ENCODE peak calls at places on chromosomes 16 and 17, in seven cellular contexts. One of them, this sample, is unnamed.

GRCh38 chr17:61409301-61410099 is 9.9 kb downstream of the TBX2 start:
- DNase-seq in NB4: peak
- DNase-seq in mucosa of descending colon: peak
- DNase-seq in stomach: peak
- DNase-seq in astrocyte of the spinal cord: no peak
- DNase-seq in GM12865: peak
- DNase-seq in B cell: peak
- DNase-seq in this sample: peak

GRCh38 chr16:1061769-1062505 is 10.6 kb upstream of the SSTR5 start:
- DNase-seq in NB4: no peak
- DNase-seq in mucosa of descending colon: no peak
- DNase-seq in stomach: no peak
- DNase-seq in astrocyte of the spinal cord: no peak
- DNase-seq in GM12865: no peak
- DNase-seq in B cell: no peak
- DNase-seq in this sample: no peak

GRCh38 chr17:75720656-75721462 is at the start of gene ITGB4:
- DNase-seq in NB4: peak
- DNase-seq in mucosa of descending colon: peak
- DNase-seq in stomach: peak
- DNase-seq in astrocyte of the spinal cord: no peak
- DNase-seq in GM12865: peak
- DNase-seq in B cell: peak
- DNase-seq in this sample: peak

GRCh38 chr16:5903797-5904196 is 806.2 kb upstream of the EEF2KMT start:
- DNase-seq in NB4: no peak
- DNase-seq in mucosa of descending colon: no peak
- DNase-seq in stomach: no peak
- DNase-seq in astrocyte of the spinal cord: no peak
- DNase-seq in GM12865: no peak
- DNase-seq in B cell: no peak
- DNase-seq in this sample: no peak

GRCh38 chr17:41302981-41303380 is 330 bp upstream of the KRTAP29-1 start:
- DNase-seq in NB4: no peak
- DNase-seq in mucosa of descending colon: no peak
- DNase-seq in stomach: no peak
- DNase-seq in astrocyte of the spinal cord: no peak
- DNase-seq in GM12865: no peak
- DNase-seq in B cell: no peak
- DNase-seq in this sample: no peak

GRCh38 chr17:28622186-28622585 is 8.2 kb upstream of the RSKR start:
- DNase-seq in NB4: no peak
- DNase-seq in mucosa of descending colon: no peak
- DNase-seq in stomach: no peak
- DNase-seq in astrocyte of the spinal cord: no peak
- DNase-seq in GM12865: no peak
- DNase-seq in B cell: no peak
- DNase-seq in this sample: no peak

GRCh38 chr16:57048095-57048494 is 44.3 kb upstream of the CPNE2 start:
- DNase-seq in NB4: no peak
- DNase-seq in mucosa of descending colon: no peak
- DNase-seq in stomach: no peak
- DNase-seq in astrocyte of the spinal cord: no peak
- DNase-seq in GM12865: peak
- DNase-seq in B cell: no peak
- DNase-seq in this sample: no peak

GRCh38 chr16:25729188-25729587 is 37.4 kb downstream of the HS3ST4 start:
- DNase-seq in NB4: peak
- DNase-seq in mucosa of descending colon: no peak
- DNase-seq in stomach: no peak
- DNase-seq in astrocyte of the spinal cord: no peak
- DNase-seq in GM12865: no peak
- DNase-seq in B cell: no peak
- DNase-seq in this sample: no peak

GRCh38 chr17:79361221-79361734 is 249.6 kb downstream of the RBFOX3 start:
- DNase-seq in NB4: no peak
- DNase-seq in mucosa of descending colon: no peak
- DNase-seq in stomach: no peak
- DNase-seq in astrocyte of the spinal cord: no peak
- DNase-seq in GM12865: no peak
- DNase-seq in B cell: no peak
- DNase-seq in this sample: no peak

GRCh38 chr16:28823291-28823718 is 506 bp downstream of the ATXN2L start:
- DNase-seq in NB4: no peak
- DNase-seq in mucosa of descending colon: no peak
- DNase-seq in stomach: no peak
- DNase-seq in astrocyte of the spinal cord: no peak
- DNase-seq in GM12865: no peak
- DNase-seq in B cell: no peak
- DNase-seq in this sample: no peak

GRCh38 chr17:29125651-29126050 is 54.5 kb downstream of the MYO18A start:
- DNase-seq in NB4: no peak
- DNase-seq in mucosa of descending colon: no peak
- DNase-seq in stomach: no peak
- DNase-seq in astrocyte of the spinal cord: no peak
- DNase-seq in GM12865: no peak
- DNase-seq in B cell: no peak
- DNase-seq in this sample: no peak

GRCh38 chr16:87407511-87408112 is 15.5 kb downstream of the MAP1LC3B start:
- DNase-seq in NB4: peak
- DNase-seq in mucosa of descending colon: peak
- DNase-seq in stomach: peak
- DNase-seq in astrocyte of the spinal cord: peak
- DNase-seq in GM12865: peak
- DNase-seq in B cell: peak
- DNase-seq in this sample: no peak

GRCh38 chr16:56980792-56981724 is 8.3 kb upstream of the NLRC5 start:
- DNase-seq in NB4: peak
- DNase-seq in mucosa of descending colon: no peak
- DNase-seq in stomach: no peak
- DNase-seq in astrocyte of the spinal cord: no peak
- DNase-seq in GM12865: peak
- DNase-seq in B cell: no peak
- DNase-seq in this sample: no peak

GRCh38 chr17:46772013-46772878 is 46.2 kb downstream of the WNT3 start:
- DNase-seq in NB4: peak
- DNase-seq in mucosa of descending colon: peak
- DNase-seq in stomach: peak
- DNase-seq in astrocyte of the spinal cord: no peak
- DNase-seq in GM12865: no peak
- DNase-seq in B cell: peak
- DNase-seq in this sample: peak

GRCh38 chr17:21288581-21289017 is 4.1 kb downstream of the MAP2K3 start:
- DNase-seq in NB4: peak
- DNase-seq in mucosa of descending colon: no peak
- DNase-seq in stomach: no peak
- DNase-seq in astrocyte of the spinal cord: no peak
- DNase-seq in GM12865: peak
- DNase-seq in B cell: no peak
- DNase-seq in this sample: peak

GRCh38 chr17:82923366-82924113 is 83.7 kb upstream of the ZNF750 start:
- DNase-seq in NB4: peak
- DNase-seq in mucosa of descending colon: no peak
- DNase-seq in stomach: no peak
- DNase-seq in astrocyte of the spinal cord: no peak
- DNase-seq in GM12865: no peak
- DNase-seq in B cell: no peak
- DNase-seq in this sample: no peak

GRCh38 chr17:19270951-19271611 is 33.9 kb downstream of the EPN2 start:
- DNase-seq in NB4: no peak
- DNase-seq in mucosa of descending colon: no peak
- DNase-seq in stomach: no peak
- DNase-seq in astrocyte of the spinal cord: no peak
- DNase-seq in GM12865: peak
- DNase-seq in B cell: peak
- DNase-seq in this sample: peak

GRCh38 chr17:77974396-77974795 is 15.9 kb downstream of the TNRC6C start:
- DNase-seq in NB4: no peak
- DNase-seq in mucosa of descending colon: no peak
- DNase-seq in stomach: no peak
- DNase-seq in astrocyte of the spinal cord: no peak
- DNase-seq in GM12865: no peak
- DNase-seq in B cell: no peak
- DNase-seq in this sample: no peak

GRCh38 chr17:72492941-72493340 is 372.1 kb downstream of the SOX9 start:
- DNase-seq in NB4: no peak
- DNase-seq in mucosa of descending colon: no peak
- DNase-seq in stomach: no peak
- DNase-seq in astrocyte of the spinal cord: no peak
- DNase-seq in GM12865: no peak
- DNase-seq in B cell: no peak
- DNase-seq in this sample: no peak
- TF ChIP-seq CTCF in NB4: no peak
- TF ChIP-seq CTCF in mucosa of descending colon: no peak
- TF ChIP-seq CTCF in stomach: no peak
- TF ChIP-seq CTCF in astrocyte of the spinal cord: no peak
- TF ChIP-seq CTCF in GM12865: no peak
- TF ChIP-seq CTCF in B cell: no peak
- TF ChIP-seq CTCF in this sample: no peak

GRCh38 chr16:50448981-50449380 is 80.2 kb upstream of the BRD7 start:
- DNase-seq in NB4: no peak
- DNase-seq in mucosa of descending colon: no peak
- DNase-seq in stomach: no peak
- DNase-seq in astrocyte of the spinal cord: no peak
- DNase-seq in GM12865: no peak
- DNase-seq in B cell: no peak
- DNase-seq in this sample: no peak

GRCh38 chr16:50449800-50450199 is 81.0 kb upstream of the BRD7 start:
- DNase-seq in NB4: no peak
- DNase-seq in mucosa of descending colon: no peak
- DNase-seq in stomach: no peak
- DNase-seq in astrocyte of the spinal cord: no peak
- DNase-seq in GM12865: no peak
- DNase-seq in B cell: no peak
- DNase-seq in this sample: no peak

GRCh38 chr16:50446861-50447260 is 78.1 kb upstream of the BRD7 start:
- DNase-seq in NB4: no peak
- DNase-seq in mucosa of descending colon: no peak
- DNase-seq in stomach: no peak
- DNase-seq in astrocyte of the spinal cord: no peak
- DNase-seq in GM12865: no peak
- DNase-seq in B cell: no peak
- DNase-seq in this sample: no peak

GRCh38 chr16:50450957-50451356 is 82.2 kb upstream of the BRD7 start:
- DNase-seq in NB4: no peak
- DNase-seq in mucosa of descending colon: no peak
- DNase-seq in stomach: no peak
- DNase-seq in astrocyte of the spinal cord: no peak
- DNase-seq in GM12865: no peak
- DNase-seq in B cell: no peak
- DNase-seq in this sample: no peak

GRCh38 chr16:50448522-50448921 is 79.7 kb upstream of the BRD7 start:
- DNase-seq in NB4: peak
- DNase-seq in mucosa of descending colon: no peak
- DNase-seq in stomach: no peak
- DNase-seq in astrocyte of the spinal cord: no peak
- DNase-seq in GM12865: no peak
- DNase-seq in B cell: no peak
- DNase-seq in this sample: no peak
- TF ChIP-seq CTCF in NB4: no peak
- TF ChIP-seq CTCF in mucosa of descending colon: no peak
- TF ChIP-seq CTCF in stomach: no peak
- TF ChIP-seq CTCF in astrocyte of the spinal cord: peak
- TF ChIP-seq CTCF in GM12865: no peak
- TF ChIP-seq CTCF in B cell: no peak
- TF ChIP-seq CTCF in this sample: no peak

GRCh38 chr16:48831081-48831722 is 221.2 kb upstream of the N4BP1 start:
- DNase-seq in NB4: peak
- DNase-seq in mucosa of descending colon: no peak
- DNase-seq in stomach: no peak
- DNase-seq in astrocyte of the spinal cord: no peak
- DNase-seq in GM12865: no peak
- DNase-seq in B cell: no peak
- DNase-seq in this sample: no peak

GRCh38 chr16:48834576-48834975 is 224.6 kb upstream of the N4BP1 start:
- DNase-seq in NB4: no peak
- DNase-seq in mucosa of descending colon: no peak
- DNase-seq in stomach: no peak
- DNase-seq in astrocyte of the spinal cord: no peak
- DNase-seq in GM12865: no peak
- DNase-seq in B cell: no peak
- DNase-seq in this sample: no peak

GRCh38 chr16:48829911-48830310 is 219.9 kb upstream of the N4BP1 start:
- DNase-seq in NB4: no peak
- DNase-seq in mucosa of descending colon: no peak
- DNase-seq in stomach: no peak
- DNase-seq in astrocyte of the spinal cord: no peak
- DNase-seq in GM12865: no peak
- DNase-seq in B cell: no peak
- DNase-seq in this sample: no peak

GRCh38 chr16:48836641-48837040 is 226.7 kb upstream of the N4BP1 start:
- DNase-seq in NB4: no peak
- DNase-seq in mucosa of descending colon: no peak
- DNase-seq in stomach: no peak
- DNase-seq in astrocyte of the spinal cord: no peak
- DNase-seq in GM12865: no peak
- DNase-seq in B cell: no peak
- DNase-seq in this sample: no peak

DNA sequence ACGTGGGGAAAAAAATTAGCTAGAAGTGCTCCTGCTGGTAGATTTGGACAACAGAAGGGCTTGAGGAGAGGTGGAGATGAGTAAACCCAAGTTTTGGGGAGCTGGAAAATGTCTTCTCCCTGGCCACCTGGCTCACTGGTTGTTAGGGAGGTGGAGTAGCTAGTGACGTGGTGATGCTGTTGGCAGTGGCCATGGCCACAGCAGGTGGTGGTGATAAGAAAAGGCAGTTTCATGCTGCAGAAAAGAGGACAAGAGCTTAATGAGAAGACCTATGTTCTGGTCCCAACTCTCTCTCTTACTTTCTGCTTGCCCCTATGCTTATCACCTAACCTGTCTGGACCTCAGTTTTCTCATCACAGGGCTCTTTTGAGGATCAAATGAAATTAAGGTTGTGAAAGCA is 223.5 kb upstream of the N4BP1 start:
- DNase-seq in NB4: no peak
- DNase-seq in mucosa of descending colon: no peak
- DNase-seq in stomach: no peak
- DNase-seq in astrocyte of the spinal cord: no peak
- DNase-seq in GM12865: no peak
- DNase-seq in B cell: no peak
- DNase-seq in this sample: no peak
- TF ChIP-seq CTCF in NB4: no peak
- TF ChIP-seq CTCF in mucosa of descending colon: no peak
- TF ChIP-seq CTCF in stomach: no peak
- TF ChIP-seq CTCF in astrocyte of the spinal cord: no peak
- TF ChIP-seq CTCF in GM12865: no peak
- TF ChIP-seq CTCF in B cell: no peak
- TF ChIP-seq CTCF in this sample: no peak

GRCh38 chr17:34423978-34424813 is 61.2 kb upstream of the CCL1 start:
- DNase-seq in NB4: no peak
- DNase-seq in mucosa of descending colon: no peak
- DNase-seq in stomach: no peak
- DNase-seq in astrocyte of the spinal cord: no peak
- DNase-seq in GM12865: no peak
- DNase-seq in B cell: no peak
- DNase-seq in this sample: no peak

GRCh38 chr17:34420900-34421299 is 57.9 kb upstream of the CCL1 start:
- DNase-seq in NB4: no peak
- DNase-seq in mucosa of descending colon: no peak
- DNase-seq in stomach: no peak
- DNase-seq in astrocyte of the spinal cord: no peak
- DNase-seq in GM12865: no peak
- DNase-seq in B cell: no peak
- DNase-seq in this sample: no peak

GRCh38 chr17:34420254-34420766 is 57.3 kb upstream of the CCL1 start:
- DNase-seq in NB4: peak
- DNase-seq in mucosa of descending colon: peak
- DNase-seq in stomach: peak
- DNase-seq in astrocyte of the spinal cord: peak
- DNase-seq in GM12865: peak
- DNase-seq in B cell: peak
- DNase-seq in this sample: peak

GRCh38 chr17:34424814-34425490 is 61.9 kb upstream of the CCL1 start:
- DNase-seq in NB4: no peak
- DNase-seq in mucosa of descending colon: no peak
- DNase-seq in stomach: no peak
- DNase-seq in astrocyte of the spinal cord: no peak
- DNase-seq in GM12865: no peak
- DNase-seq in B cell: no peak
- DNase-seq in this sample: no peak
- TF ChIP-seq CTCF in NB4: peak
- TF ChIP-seq CTCF in mucosa of descending colon: no peak
- TF ChIP-seq CTCF in stomach: no peak
- TF ChIP-seq CTCF in astrocyte of the spinal cord: no peak
- TF ChIP-seq CTCF in GM12865: no peak
- TF ChIP-seq CTCF in B cell: no peak
- TF ChIP-seq CTCF in this sample: no peak